ENCODE peak calls at places on chromosomes 13 and 19, in eight cellular contexts. One of them, this sample, is unnamed.

GRCh38 chr19:48681127-48681470 is 8.3 kb upstream of the NTN5 start:
- DNase-seq in dorsolateral prefrontal cortex: peak
- DNase-seq in HCT116: no peak
- DNase-seq in uterus: no peak
- DNase-seq in lung: no peak
- DNase-seq in AG04450: peak
- DNase-seq in fibroblast of pulmonary artery: peak
- DNase-seq in left ventricle myocardium inferior: no peak
- DNase-seq in this sample: peak

GRCh38 chr13:95601216-95601615 is 43.3 kb downstream of the DZIP1 start:
- DNase-seq in dorsolateral prefrontal cortex: no peak
- DNase-seq in HCT116: no peak
- DNase-seq in uterus: no peak
- DNase-seq in lung: no peak
- DNase-seq in AG04450: no peak
- DNase-seq in fibroblast of pulmonary artery: peak
- DNase-seq in left ventricle myocardium inferior: no peak
- DNase-seq in this sample: no peak

GRCh38 chr13:27796544-27797227 is 4.4 kb downstream of the GSX1 start:
- DNase-seq in dorsolateral prefrontal cortex: no peak
- DNase-seq in HCT116: no peak
- DNase-seq in uterus: no peak
- DNase-seq in lung: no peak
- DNase-seq in AG04450: no peak
- DNase-seq in fibroblast of pulmonary artery: no peak
- DNase-seq in left ventricle myocardium inferior: no peak
- DNase-seq in this sample: no peak

GRCh38 chr19:21568816-21569496 is 63.6 kb downstream of the ZNF429 start:
- DNase-seq in dorsolateral prefrontal cortex: peak
- DNase-seq in HCT116: no peak
- DNase-seq in uterus: peak
- DNase-seq in lung: peak
- DNase-seq in AG04450: no peak
- DNase-seq in fibroblast of pulmonary artery: peak
- DNase-seq in left ventricle myocardium inferior: peak
- DNase-seq in this sample: peak

GRCh38 chr19:14073925-14074838 is 1.6 kb downstream of the MISP3 start:
- DNase-seq in dorsolateral prefrontal cortex: peak
- DNase-seq in HCT116: no peak
- DNase-seq in uterus: no peak
- DNase-seq in lung: no peak
- DNase-seq in AG04450: no peak
- DNase-seq in fibroblast of pulmonary artery: no peak
- DNase-seq in left ventricle myocardium inferior: no peak
- DNase-seq in this sample: peak

GRCh38 chr13:36001561-36001960 is 129.6 kb downstream of the DCLK1 start:
- DNase-seq in dorsolateral prefrontal cortex: no peak
- DNase-seq in HCT116: no peak
- DNase-seq in uterus: no peak
- DNase-seq in lung: no peak
- DNase-seq in AG04450: no peak
- DNase-seq in fibroblast of pulmonary artery: no peak
- DNase-seq in left ventricle myocardium inferior: no peak
- DNase-seq in this sample: no peak

GRCh38 chr13:110541526-110541920 is 20.0 kb downstream of the RAB20 start:
- DNase-seq in dorsolateral prefrontal cortex: no peak
- DNase-seq in HCT116: no peak
- DNase-seq in uterus: no peak
- DNase-seq in lung: no peak
- DNase-seq in AG04450: no peak
- DNase-seq in fibroblast of pulmonary artery: peak
- DNase-seq in left ventricle myocardium inferior: no peak
- DNase-seq in this sample: peak

GRCh38 chr19:1251503-1252220 is 3.3 kb downstream of the MIDN start:
- DNase-seq in dorsolateral prefrontal cortex: no peak
- DNase-seq in HCT116: no peak
- DNase-seq in uterus: no peak
- DNase-seq in lung: peak
- DNase-seq in AG04450: no peak
- DNase-seq in fibroblast of pulmonary artery: no peak
- DNase-seq in left ventricle myocardium inferior: peak
- DNase-seq in this sample: no peak

GRCh38 chr13:111179908-111180756 is 65.0 kb downstream of the ARHGEF7 start:
- DNase-seq in dorsolateral prefrontal cortex: no peak
- DNase-seq in HCT116: no peak
- DNase-seq in uterus: no peak
- DNase-seq in lung: no peak
- DNase-seq in AG04450: no peak
- DNase-seq in fibroblast of pulmonary artery: no peak
- DNase-seq in left ventricle myocardium inferior: no peak
- DNase-seq in this sample: no peak

GRCh38 chr13:49586717-49587116 is 1.4 kb upstream of the RCBTB1 start:
- DNase-seq in dorsolateral prefrontal cortex: no peak
- DNase-seq in HCT116: no peak
- DNase-seq in uterus: no peak
- DNase-seq in lung: no peak
- DNase-seq in AG04450: no peak
- DNase-seq in fibroblast of pulmonary artery: no peak
- DNase-seq in left ventricle myocardium inferior: no peak
- DNase-seq in this sample: peak

GRCh38 chr19:30453768-30454167 is 81.6 kb downstream of the ZNF536 start:
- DNase-seq in dorsolateral prefrontal cortex: peak
- DNase-seq in HCT116: no peak
- DNase-seq in uterus: no peak
- DNase-seq in lung: no peak
- DNase-seq in AG04450: no peak
- DNase-seq in fibroblast of pulmonary artery: no peak
- DNase-seq in left ventricle myocardium inferior: no peak
- DNase-seq in this sample: no peak

GRCh38 chr19:35779033-35779432 is 3.7 kb downstream of the ARHGAP33 start:
- DNase-seq in dorsolateral prefrontal cortex: no peak
- DNase-seq in HCT116: no peak
- DNase-seq in uterus: no peak
- DNase-seq in lung: no peak
- DNase-seq in AG04450: no peak
- DNase-seq in fibroblast of pulmonary artery: no peak
- DNase-seq in left ventricle myocardium inferior: no peak
- DNase-seq in this sample: no peak

GRCh38 chr19:35501684-35502083 is 11.4 kb upstream of the KRTDAP start:
- DNase-seq in dorsolateral prefrontal cortex: no peak
- DNase-seq in HCT116: no peak
- DNase-seq in uterus: no peak
- DNase-seq in lung: no peak
- DNase-seq in AG04450: no peak
- DNase-seq in fibroblast of pulmonary artery: peak
- DNase-seq in left ventricle myocardium inferior: no peak
- DNase-seq in this sample: no peak

GRCh38 chr19:35318679-35319448 is 10.1 kb upstream of the CD22 start:
- DNase-seq in dorsolateral prefrontal cortex: no peak
- DNase-seq in HCT116: peak
- DNase-seq in uterus: peak
- DNase-seq in lung: peak
- DNase-seq in AG04450: no peak
- DNase-seq in fibroblast of pulmonary artery: peak
- DNase-seq in left ventricle myocardium inferior: peak
- DNase-seq in this sample: peak

GRCh38 chr13:59771272-59771671 is 392.5 kb downstream of the DIAPH3 start:
- DNase-seq in dorsolateral prefrontal cortex: no peak
- DNase-seq in HCT116: no peak
- DNase-seq in uterus: no peak
- DNase-seq in lung: no peak
- DNase-seq in AG04450: no peak
- DNase-seq in fibroblast of pulmonary artery: peak
- DNase-seq in left ventricle myocardium inferior: no peak
- DNase-seq in this sample: peak

GRCh38 chr19:14767466-14767971 is 10.8 kb downstream of the ADGRE2 start:
- DNase-seq in dorsolateral prefrontal cortex: no peak
- DNase-seq in HCT116: no peak
- DNase-seq in uterus: no peak
- DNase-seq in lung: no peak
- DNase-seq in AG04450: no peak
- DNase-seq in fibroblast of pulmonary artery: no peak
- DNase-seq in left ventricle myocardium inferior: no peak
- DNase-seq in this sample: no peak

GRCh38 chr13:26881154-26881553 is 120.6 kb upstream of the GPR12 start:
- DNase-seq in dorsolateral prefrontal cortex: no peak
- DNase-seq in HCT116: no peak
- DNase-seq in uterus: no peak
- DNase-seq in lung: no peak
- DNase-seq in AG04450: peak
- DNase-seq in fibroblast of pulmonary artery: peak
- DNase-seq in left ventricle myocardium inferior: no peak
- DNase-seq in this sample: no peak

GRCh38 chr19:52527954-52528326 is 472 bp downstream of the ZNF808 start:
- DNase-seq in dorsolateral prefrontal cortex: peak
- DNase-seq in HCT116: no peak
- DNase-seq in uterus: peak
- DNase-seq in lung: no peak
- DNase-seq in AG04450: no peak
- DNase-seq in fibroblast of pulmonary artery: no peak
- DNase-seq in left ventricle myocardium inferior: no peak
- DNase-seq in this sample: peak

GRCh38 chr13:33032037-33032625 is 15.9 kb downstream of the KL start:
- DNase-seq in dorsolateral prefrontal cortex: no peak
- DNase-seq in HCT116: no peak
- DNase-seq in uterus: no peak
- DNase-seq in lung: no peak
- DNase-seq in AG04450: no peak
- DNase-seq in fibroblast of pulmonary artery: no peak
- DNase-seq in left ventricle myocardium inferior: peak
- DNase-seq in this sample: peak

GRCh38 chr13:36475468-36475867 is 43.2 kb downstream of the CCNA1 start:
- DNase-seq in dorsolateral prefrontal cortex: no peak
- DNase-seq in HCT116: no peak
- DNase-seq in uterus: no peak
- DNase-seq in lung: no peak
- DNase-seq in AG04450: no peak
- DNase-seq in fibroblast of pulmonary artery: peak
- DNase-seq in left ventricle myocardium inferior: no peak
- DNase-seq in this sample: peak

GRCh38 chr13:40983725-40984669 is 35.1 kb downstream of the ELF1 start:
- DNase-seq in dorsolateral prefrontal cortex: no peak
- DNase-seq in HCT116: no peak
- DNase-seq in uterus: no peak
- DNase-seq in lung: no peak
- DNase-seq in AG04450: no peak
- DNase-seq in fibroblast of pulmonary artery: no peak
- DNase-seq in left ventricle myocardium inferior: no peak
- DNase-seq in this sample: no peak

GRCh38 chr13:94921181-94921580 is 208.8 kb upstream of the SOX21 start:
- DNase-seq in dorsolateral prefrontal cortex: no peak
- DNase-seq in HCT116: no peak
- DNase-seq in uterus: no peak
- DNase-seq in lung: no peak
- DNase-seq in AG04450: no peak
- DNase-seq in fibroblast of pulmonary artery: no peak
- DNase-seq in left ventricle myocardium inferior: no peak
- DNase-seq in this sample: no peak

GRCh38 chr19:44303976-44304568 is 753 bp downstream of the ZNF235 start:
- DNase-seq in dorsolateral prefrontal cortex: no peak
- DNase-seq in HCT116: no peak
- DNase-seq in uterus: no peak
- DNase-seq in lung: no peak
- DNase-seq in AG04450: no peak
- DNase-seq in fibroblast of pulmonary artery: no peak
- DNase-seq in left ventricle myocardium inferior: no peak
- DNase-seq in this sample: peak

GRCh38 chr19:50718255-50719118 is 1.1 kb downstream of the SHANK1 start:
- DNase-seq in dorsolateral prefrontal cortex: no peak
- DNase-seq in HCT116: no peak
- DNase-seq in uterus: no peak
- DNase-seq in lung: no peak
- DNase-seq in AG04450: no peak
- DNase-seq in fibroblast of pulmonary artery: no peak
- DNase-seq in left ventricle myocardium inferior: no peak
- DNase-seq in this sample: peak

GRCh38 chr19:10921909-10922637 is 6.4 kb downstream of the YIPF2 start:
- DNase-seq in dorsolateral prefrontal cortex: no peak
- DNase-seq in HCT116: no peak
- DNase-seq in uterus: no peak
- DNase-seq in lung: no peak
- DNase-seq in AG04450: no peak
- DNase-seq in fibroblast of pulmonary artery: no peak
- DNase-seq in left ventricle myocardium inferior: no peak
- DNase-seq in this sample: no peak
- TF ChIP-seq CTCF in dorsolateral prefrontal cortex: no peak
- TF ChIP-seq CTCF in HCT116: no peak
- TF ChIP-seq CTCF in uterus: no peak
- TF ChIP-seq CTCF in lung: no peak
- TF ChIP-seq CTCF in AG04450: no peak
- TF ChIP-seq CTCF in fibroblast of pulmonary artery: no peak
- TF ChIP-seq CTCF in left ventricle myocardium inferior: no peak
- TF ChIP-seq CTCF in this sample: no peak

GRCh38 chr19:5961969-5962945 is 15.7 kb downstream of the RANBP3 start:
- DNase-seq in dorsolateral prefrontal cortex: no peak
- DNase-seq in HCT116: no peak
- DNase-seq in uterus: no peak
- DNase-seq in lung: peak
- DNase-seq in AG04450: no peak
- DNase-seq in fibroblast of pulmonary artery: peak
- DNase-seq in left ventricle myocardium inferior: peak
- DNase-seq in this sample: peak
- H3K4me3 ChIP-seq in dorsolateral prefrontal cortex: peak
- H3K4me3 ChIP-seq in HCT116: no peak
- H3K4me3 ChIP-seq in uterus: no peak
- H3K4me3 ChIP-seq in lung: no peak
- H3K4me3 ChIP-seq in AG04450: no peak
- H3K4me3 ChIP-seq in fibroblast of pulmonary artery: no peak
- H3K4me3 ChIP-seq in left ventricle myocardium inferior: peak
- H3K4me3 ChIP-seq in this sample: no peak

DNA sequence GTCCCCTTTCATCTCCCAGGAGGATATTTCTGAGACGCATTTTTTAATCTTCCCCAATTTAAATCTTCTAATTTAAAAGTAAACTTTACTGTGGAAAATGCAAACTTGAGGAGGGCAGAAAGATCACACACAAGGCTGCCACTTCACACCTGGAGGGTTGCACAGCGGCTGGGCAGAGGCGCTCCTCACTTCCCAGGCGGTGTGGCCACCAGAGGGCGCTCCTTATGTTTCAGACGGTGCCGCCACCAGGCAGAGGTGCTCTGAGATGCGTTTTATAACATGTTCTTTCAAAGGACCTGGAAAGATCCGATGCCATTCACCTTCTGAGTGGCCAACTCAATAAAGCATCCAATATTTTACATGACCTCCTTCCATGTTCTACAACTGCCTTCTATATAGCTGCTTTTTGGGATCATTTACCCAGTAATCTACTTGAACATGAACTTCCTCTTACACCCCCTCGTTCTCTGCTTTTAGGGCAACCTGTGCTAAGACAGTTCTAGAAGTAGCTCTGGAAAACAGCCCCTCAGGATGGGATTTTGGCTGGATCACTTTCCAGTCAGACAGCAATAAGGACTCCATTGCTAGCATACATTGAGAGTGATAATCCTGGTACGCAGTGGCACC is 14.8 kb upstream of the MTUS2 start:
- DNase-seq in dorsolateral prefrontal cortex: no peak
- DNase-seq in HCT116: no peak
- DNase-seq in uterus: no peak
- DNase-seq in lung: no peak
- DNase-seq in AG04450: no peak
- DNase-seq in fibroblast of pulmonary artery: peak
- DNase-seq in left ventricle myocardium inferior: peak
- DNase-seq in this sample: no peak
- TF ChIP-seq CTCF in dorsolateral prefrontal cortex: peak
- TF ChIP-seq CTCF in HCT116: peak
- TF ChIP-seq CTCF in uterus: no peak
- TF ChIP-seq CTCF in lung: no peak
- TF ChIP-seq CTCF in AG04450: no peak
- TF ChIP-seq CTCF in fibroblast of pulmonary artery: peak
- TF ChIP-seq CTCF in left ventricle myocardium inferior: peak
- TF ChIP-seq CTCF in this sample: peak

GRCh38 chr19:3932931-3933810 is at the start of gene NMRK2:
- DNase-seq in dorsolateral prefrontal cortex: no peak
- DNase-seq in HCT116: no peak
- DNase-seq in uterus: no peak
- DNase-seq in lung: no peak
- DNase-seq in AG04450: no peak
- DNase-seq in fibroblast of pulmonary artery: no peak
- DNase-seq in left ventricle myocardium inferior: peak
- DNase-seq in this sample: no peak
- H3K4me3 ChIP-seq in dorsolateral prefrontal cortex: peak
- H3K4me3 ChIP-seq in HCT116: no peak
- H3K4me3 ChIP-seq in uterus: no peak
- H3K4me3 ChIP-seq in lung: no peak
- H3K4me3 ChIP-seq in AG04450: no peak
- H3K4me3 ChIP-seq in fibroblast of pulmonary artery: no peak
- H3K4me3 ChIP-seq in left ventricle myocardium inferior: peak
- H3K4me3 ChIP-seq in this sample: no peak

This sample was measured in foreskin fibroblast.